ENCODE peak calls at places on chromosomes 12 and 14, in eight cellular contexts. T, Y, O, E, I, G, C and N are unnamed samples.

GRCh38 chr12:101086490-101086889 is 123.5 kb downstream of the SLC5A8 start:
- DNase-seq in T (no peak), Y (no peak), O (no peak), E (no peak), I (peak; percentile 24), G (no peak), C (no peak), N (no peak)

GRCh38 chr12:68915055-68915454 is 17.9 kb downstream of the CPM start:
- DNase-seq in T (no peak), Y (no peak), O (no peak), E (no peak), I (no peak), G (no peak), C (no peak), N (no peak)

GRCh38 chr12:112938751-112939150 is 477 bp downstream of the OAS3 start:
- DNase-seq in T (no peak), Y (no peak), O (no peak), E (no peak), I (no peak), G (no peak), C (no peak), N (no peak)

GRCh38 chr12:94109154-94109553 is 39.2 kb upstream of the PLXNC1 start:
- DNase-seq in T (no peak), Y (no peak), O (no peak), E (no peak), I (no peak), G (no peak), C (no peak), N (no peak)

GRCh38 chr14:54712371-54712998 is 145.6 kb downstream of the SAMD4A start:
- DNase-seq in T (no peak), Y (peak; percentile 32), O (no peak), E (no peak), I (no peak), G (no peak), C (no peak), N (no peak)

GRCh38 chr14:88791252-88791621 is 1.5 kb downstream of the EML5 start:
- DNase-seq in T (no peak), Y (no peak), O (no peak), E (no peak), I (no peak), G (no peak), C (no peak), N (no peak)

GRCh38 chr12:30930238-30931010 is 3.9 kb downstream of the TSPAN11 start:
- DNase-seq in T (no peak), Y (no peak), O (no peak), E (no peak), I (no peak), G (peak; percentile 46), C (peak; percentile 69), N (no peak)

GRCh38 chr14:101037021-101037817 is 133.7 kb upstream of the RTL1 start:
- DNase-seq in T (no peak), Y (no peak), O (no peak), E (no peak), I (no peak), G (peak; percentile 62), C (peak; percentile 45), N (no peak)

GRCh38 chr14:59845245-59845644 is 25.3 kb downstream of the RTN1 start:
- DNase-seq in T (no peak), Y (no peak), O (no peak), E (no peak), I (no peak), G (no peak), C (no peak), N (no peak)

GRCh38 chr12:119902084-119902509 is 25.0 kb upstream of the CIT start:
- DNase-seq in T (peak; percentile 81), Y (peak; percentile 43), O (peak; percentile 34), E (peak; percentile 44), I (peak; percentile 84), G (no peak), C (no peak), N (peak; percentile 25)

GRCh38 chr12:51752490-51752889 is 96.0 kb downstream of the FIGNL2 start:
- DNase-seq in T (no peak), Y (no peak), O (peak; percentile 92), E (no peak), I (no peak), G (no peak), C (peak; percentile 70), N (no peak)

GRCh38 chr12:27772328-27773049 is 7.5 kb upstream of the KLHL42 start:
- DNase-seq in T (no peak), Y (no peak), O (no peak), E (no peak), I (no peak), G (no peak), C (no peak), N (no peak)

GRCh38 chr14:70947739-70948138 is 40.5 kb downstream of the PCNX1 start:
- DNase-seq in T (no peak), Y (no peak), O (no peak), E (no peak), I (no peak), G (no peak), C (no peak), N (no peak)

GRCh38 chr14:53108292-53108937 is 44.7 kb downstream of the DDHD1 start:
- DNase-seq in T (no peak), Y (no peak), O (no peak), E (no peak), I (no peak), G (no peak), C (no peak), N (no peak)

GRCh38 chr14:86574026-86574777 is 1044.3 kb downstream of the FLRT2 start:
- DNase-seq in T (no peak), Y (no peak), O (peak; percentile 38), E (no peak), I (no peak), G (no peak), C (no peak), N (no peak)

GRCh38 chr12:233615-233968 is 19.6 kb upstream of the SLC6A12 start:
- DNase-seq in T (no peak), Y (no peak), O (no peak), E (no peak), I (no peak), G (no peak), C (no peak), N (no peak)

GRCh38 chr12:71865166-71865713 is 25.7 kb downstream of the TBC1D15 start:
- DNase-seq in T (no peak), Y (no peak), O (peak; percentile 52), E (no peak), I (peak; percentile 14), G (peak; percentile 62), C (no peak), N (no peak)

GRCh38 chr12:27179399-27180214 is 64.5 kb upstream of the STK38L start:
- DNase-seq in T (no peak), Y (peak; percentile 45), O (peak; percentile 100), E (no peak), I (peak; percentile 52), G (no peak), C (no peak), N (no peak)

GRCh38 chr12:10563002-10563401 is 50.4 kb downstream of the MAGOHB start:
- DNase-seq in T (no peak), Y (no peak), O (no peak), E (no peak), I (no peak), G (no peak), C (no peak), N (no peak)

GRCh38 chr12:120199595-120200306 is 1.2 kb downstream of the RPLP0 start:
- DNase-seq in T (no peak), Y (no peak), O (peak; percentile 39), E (no peak), I (no peak), G (no peak), C (no peak), N (no peak)

GRCh38 chr14:31690056-31690455 is 128.9 kb downstream of the NUBPL start:
- DNase-seq in T (no peak), Y (no peak), O (no peak), E (no peak), I (no peak), G (no peak), C (no peak), N (no peak)

GRCh38 chr12:57835366-57836288 is 10.9 kb downstream of the CTDSP2 start:
- DNase-seq in T (no peak), Y (no peak), O (no peak), E (no peak), I (no peak), G (no peak), C (no peak), N (no peak)

GRCh38 chr12:18807714-18808113 is 69.8 kb downstream of the CAPZA3 start:
- DNase-seq in T (no peak), Y (no peak), O (no peak), E (no peak), I (no peak), G (no peak), C (no peak), N (no peak)

GRCh38 chr12:53065975-53066593 is 13.1 kb downstream of the SPRYD3 start:
- DNase-seq in T (peak; percentile 92), Y (no peak), O (no peak), E (peak; percentile 64), I (peak; percentile 68), G (peak; percentile 93), C (peak; percentile 92), N (no peak)

GRCh38 chr14:59690426-59690825 is 113.8 kb upstream of the CCDC175 start:
- DNase-seq in T (no peak), Y (no peak), O (no peak), E (no peak), I (no peak), G (no peak), C (no peak), N (no peak)

GRCh38 chr12:111557271-111558106 is 41.6 kb downstream of the ATXN2 start:
- DNase-seq in T (no peak), Y (no peak), O (peak; percentile 40), E (no peak), I (no peak), G (no peak), C (no peak), N (no peak)

GRCh38 chr12:10249690-10250455 is 37.2 kb downstream of the GABARAPL1 start:
- DNase-seq in T (no peak), Y (no peak), O (no peak), E (no peak), I (no peak), G (no peak), C (no peak), N (no peak)

GRCh38 chr14:88706425-88706824 is 86.3 kb downstream of the EML5 start:
- DNase-seq in T (no peak), Y (no peak), O (no peak), E (no peak), I (no peak), G (no peak), C (no peak), N (no peak)

GRCh38 chr12:130424858-130425697 is 87.4 kb downstream of the PIWIL1 start:
- DNase-seq in T (no peak), Y (no peak), O (no peak), E (no peak), I (no peak), G (no peak), C (no peak), N (no peak)

GRCh38 chr12:69620921-69621320 is 10.2 kb upstream of the LRRC10 start:
- DNase-seq in T (no peak), Y (no peak), O (no peak), E (no peak), I (no peak), G (no peak), C (no peak), N (no peak)

GRCh38 chr14:50023671-50024490 is 92.5 kb downstream of the VCPKMT start:
- DNase-seq in T (no peak), Y (no peak), O (no peak), E (no peak), I (no peak), G (no peak), C (no peak), N (no peak)

GRCh38 chr12:112577473-112578334 is 159.0 kb downstream of the PTPN11 start:
- DNase-seq in T (no peak), Y (no peak), O (no peak), E (no peak), I (no peak), G (no peak), C (no peak), N (no peak)

GRCh38 chr12:66118240-66118891 is 12.2 kb downstream of the LLPH start:
- DNase-seq in T (no peak), Y (no peak), O (no peak), E (no peak), I (no peak), G (no peak), C (no peak), N (no peak)

GRCh38 chr12:103858953-103859601 is 18.0 kb upstream of the NT5DC3 start:
- DNase-seq in T (no peak), Y (no peak), O (peak; percentile 92), E (no peak), I (no peak), G (peak; percentile 88), C (peak; percentile 78), N (no peak)